ENCODE peak calls at places on chromosome 15, in four cellular contexts. One of them, this sample, is unnamed.

GRCh38 chr15:95444860-95445259 is 885.6 kb upstream of the NR2F2 start:
- DNase-seq in stimulated activated effector memory CD8-positive, alpha-beta T cell treated with anti-CD3 and anti-CD28 coated beads, Interleukin-12 subunit alpha, Interleukin-12 subunit beta, amount 100 ng/mL, for 72 hours: no peak
- DNase-seq in effector memory CD8-positive, alpha-beta T cell: no peak
- DNase-seq in amygdala: no peak
- DNase-seq in this sample: no peak

GRCh38 chr15:80906159-80906775 is 83.4 kb downstream of the MESD start:
- DNase-seq in amygdala: no peak
- DNase-seq in effector memory CD8-positive, alpha-beta T cell: no peak
- DNase-seq in stimulated activated effector memory CD8-positive, alpha-beta T cell treated with anti-CD3 and anti-CD28 coated beads, Interleukin-12 subunit alpha, Interleukin-12 subunit beta, amount 100 ng/mL, for 72 hours: no peak
- DNase-seq in this sample: no peak

GRCh38 chr15:39918688-39919385 is 1.2 kb downstream of the GPR176 start:
- DNase-seq in effector memory CD8-positive, alpha-beta T cell: no peak
- DNase-seq in amygdala: no peak
- DNase-seq in stimulated activated effector memory CD8-positive, alpha-beta T cell treated with anti-CD3 and anti-CD28 coated beads, Interleukin-12 subunit alpha, Interleukin-12 subunit beta, amount 100 ng/mL, for 72 hours: no peak
- DNase-seq in this sample: no peak

GRCh38 chr15:77901921-77902750 is 175.4 kb downstream of the TBC1D2B start:
- DNase-seq in stimulated activated effector memory CD8-positive, alpha-beta T cell treated with anti-CD3 and anti-CD28 coated beads, Interleukin-12 subunit alpha, Interleukin-12 subunit beta, amount 100 ng/mL, for 72 hours: no peak
- DNase-seq in amygdala: no peak
- DNase-seq in effector memory CD8-positive, alpha-beta T cell: no peak
- DNase-seq in this sample: no peak

GRCh38 chr15:36428102-36428845 is 151.2 kb upstream of the CDIN1 start:
- DNase-seq in amygdala: no peak
- DNase-seq in effector memory CD8-positive, alpha-beta T cell: no peak
- DNase-seq in stimulated activated effector memory CD8-positive, alpha-beta T cell treated with anti-CD3 and anti-CD28 coated beads, Interleukin-12 subunit alpha, Interleukin-12 subunit beta, amount 100 ng/mL, for 72 hours: no peak
- DNase-seq in this sample: no peak

GRCh38 chr15:78302579-78302978 is 3.2 kb upstream of the SKIC8 start:
- DNase-seq in stimulated activated effector memory CD8-positive, alpha-beta T cell treated with anti-CD3 and anti-CD28 coated beads, Interleukin-12 subunit alpha, Interleukin-12 subunit beta, amount 100 ng/mL, for 72 hours: no peak
- DNase-seq in effector memory CD8-positive, alpha-beta T cell: no peak
- DNase-seq in amygdala: no peak
- DNase-seq in this sample: no peak

GRCh38 chr15:41661529-41662225 is 1.5 kb downstream of the MGA start:
- DNase-seq in effector memory CD8-positive, alpha-beta T cell: peak
- DNase-seq in amygdala: peak
- DNase-seq in stimulated activated effector memory CD8-positive, alpha-beta T cell treated with anti-CD3 and anti-CD28 coated beads, Interleukin-12 subunit alpha, Interleukin-12 subunit beta, amount 100 ng/mL, for 72 hours: peak
- DNase-seq in this sample: peak

GRCh38 chr15:28912422-28912821 is 26.6 kb downstream of the APBA2 start:
- DNase-seq in effector memory CD8-positive, alpha-beta T cell: no peak
- DNase-seq in stimulated activated effector memory CD8-positive, alpha-beta T cell treated with anti-CD3 and anti-CD28 coated beads, Interleukin-12 subunit alpha, Interleukin-12 subunit beta, amount 100 ng/mL, for 72 hours: no peak
- DNase-seq in amygdala: no peak
- DNase-seq in this sample: no peak

GRCh38 chr15:43440721-43441281 is 52.2 kb downstream of the TP53BP1 start:
- DNase-seq in stimulated activated effector memory CD8-positive, alpha-beta T cell treated with anti-CD3 and anti-CD28 coated beads, Interleukin-12 subunit alpha, Interleukin-12 subunit beta, amount 100 ng/mL, for 72 hours: peak
- DNase-seq in amygdala: peak
- DNase-seq in effector memory CD8-positive, alpha-beta T cell: peak
- DNase-seq in this sample: peak

GRCh38 chr15:40454904-40455391 is 14.2 kb downstream of the BAHD1 start:
- DNase-seq in amygdala: no peak
- DNase-seq in effector memory CD8-positive, alpha-beta T cell: no peak
- DNase-seq in stimulated activated effector memory CD8-positive, alpha-beta T cell treated with anti-CD3 and anti-CD28 coated beads, Interleukin-12 subunit alpha, Interleukin-12 subunit beta, amount 100 ng/mL, for 72 hours: no peak
- DNase-seq in this sample: no peak

GRCh38 chr15:56390739-56391267 is 25.6 kb downstream of the TEX9 start:
- DNase-seq in amygdala: no peak
- DNase-seq in effector memory CD8-positive, alpha-beta T cell: no peak
- DNase-seq in stimulated activated effector memory CD8-positive, alpha-beta T cell treated with anti-CD3 and anti-CD28 coated beads, Interleukin-12 subunit alpha, Interleukin-12 subunit beta, amount 100 ng/mL, for 72 hours: no peak
- DNase-seq in this sample: no peak

GRCh38 chr15:101828774-101829173 is 16.8 kb downstream of the OR4F15 start:
- DNase-seq in effector memory CD8-positive, alpha-beta T cell: no peak
- DNase-seq in stimulated activated effector memory CD8-positive, alpha-beta T cell treated with anti-CD3 and anti-CD28 coated beads, Interleukin-12 subunit alpha, Interleukin-12 subunit beta, amount 100 ng/mL, for 72 hours: no peak
- DNase-seq in amygdala: no peak
- DNase-seq in this sample: no peak

GRCh38 chr15:77659350-77660321 is 26.9 kb upstream of the LINGO1 start:
- DNase-seq in effector memory CD8-positive, alpha-beta T cell: no peak
- DNase-seq in stimulated activated effector memory CD8-positive, alpha-beta T cell treated with anti-CD3 and anti-CD28 coated beads, Interleukin-12 subunit alpha, Interleukin-12 subunit beta, amount 100 ng/mL, for 72 hours: peak
- DNase-seq in amygdala: no peak
- DNase-seq in this sample: no peak

GRCh38 chr15:101264911-101265641 is 12.2 kb downstream of the SELENOS start:
- DNase-seq in effector memory CD8-positive, alpha-beta T cell: no peak
- DNase-seq in amygdala: no peak
- DNase-seq in stimulated activated effector memory CD8-positive, alpha-beta T cell treated with anti-CD3 and anti-CD28 coated beads, Interleukin-12 subunit alpha, Interleukin-12 subunit beta, amount 100 ng/mL, for 72 hours: no peak
- DNase-seq in this sample: no peak

GRCh38 chr15:75720787-75721461 is 8.3 kb upstream of the CSPG4 start:
- DNase-seq in stimulated activated effector memory CD8-positive, alpha-beta T cell treated with anti-CD3 and anti-CD28 coated beads, Interleukin-12 subunit alpha, Interleukin-12 subunit beta, amount 100 ng/mL, for 72 hours: no peak
- DNase-seq in amygdala: no peak
- DNase-seq in effector memory CD8-positive, alpha-beta T cell: no peak
- DNase-seq in this sample: no peak

GRCh38 chr15:82108489-82109078 is 62.8 kb upstream of the MEX3B start:
- DNase-seq in amygdala: no peak
- DNase-seq in stimulated activated effector memory CD8-positive, alpha-beta T cell treated with anti-CD3 and anti-CD28 coated beads, Interleukin-12 subunit alpha, Interleukin-12 subunit beta, amount 100 ng/mL, for 72 hours: peak
- DNase-seq in effector memory CD8-positive, alpha-beta T cell: peak
- DNase-seq in this sample: peak

GRCh38 chr15:69225355-69226027 is 65.1 kb downstream of the GLCE start:
- DNase-seq in stimulated activated effector memory CD8-positive, alpha-beta T cell treated with anti-CD3 and anti-CD28 coated beads, Interleukin-12 subunit alpha, Interleukin-12 subunit beta, amount 100 ng/mL, for 72 hours: no peak
- DNase-seq in effector memory CD8-positive, alpha-beta T cell: no peak
- DNase-seq in amygdala: no peak
- DNase-seq in this sample: no peak

GRCh38 chr15:41809121-41809520 is 18.8 kb upstream of the JMJD7 start:
- DNase-seq in amygdala: no peak
- DNase-seq in effector memory CD8-positive, alpha-beta T cell: no peak
- DNase-seq in stimulated activated effector memory CD8-positive, alpha-beta T cell treated with anti-CD3 and anti-CD28 coated beads, Interleukin-12 subunit alpha, Interleukin-12 subunit beta, amount 100 ng/mL, for 72 hours: no peak
- DNase-seq in this sample: no peak

GRCh38 chr15:43127752-43128151 is 5.6 kb upstream of the TMEM62 start:
- DNase-seq in amygdala: no peak
- DNase-seq in stimulated activated effector memory CD8-positive, alpha-beta T cell treated with anti-CD3 and anti-CD28 coated beads, Interleukin-12 subunit alpha, Interleukin-12 subunit beta, amount 100 ng/mL, for 72 hours: no peak
- DNase-seq in effector memory CD8-positive, alpha-beta T cell: no peak
- DNase-seq in this sample: no peak

GRCh38 chr15:78640840-78641733 is at the start of gene CHRNB4:
- DNase-seq in amygdala: no peak
- DNase-seq in effector memory CD8-positive, alpha-beta T cell: no peak
- DNase-seq in stimulated activated effector memory CD8-positive, alpha-beta T cell treated with anti-CD3 and anti-CD28 coated beads, Interleukin-12 subunit alpha, Interleukin-12 subunit beta, amount 100 ng/mL, for 72 hours: no peak
- DNase-seq in this sample: no peak

GRCh38 chr15:74867562-74868458 is 5.4 kb downstream of the SCAMP2 start:
- DNase-seq in stimulated activated effector memory CD8-positive, alpha-beta T cell treated with anti-CD3 and anti-CD28 coated beads, Interleukin-12 subunit alpha, Interleukin-12 subunit beta, amount 100 ng/mL, for 72 hours: no peak
- DNase-seq in amygdala: no peak
- DNase-seq in effector memory CD8-positive, alpha-beta T cell: no peak
- DNase-seq in this sample: no peak

GRCh38 chr15:60520041-60520824 is 41.3 kb upstream of the ICE2 start:
- DNase-seq in amygdala: no peak
- DNase-seq in effector memory CD8-positive, alpha-beta T cell: no peak
- DNase-seq in stimulated activated effector memory CD8-positive, alpha-beta T cell treated with anti-CD3 and anti-CD28 coated beads, Interleukin-12 subunit alpha, Interleukin-12 subunit beta, amount 100 ng/mL, for 72 hours: no peak
- DNase-seq in this sample: no peak

GRCh38 chr15:25059698-25060471 is 105.1 kb downstream of the SNRPN start:
- DNase-seq in amygdala: no peak
- DNase-seq in effector memory CD8-positive, alpha-beta T cell: no peak
- DNase-seq in stimulated activated effector memory CD8-positive, alpha-beta T cell treated with anti-CD3 and anti-CD28 coated beads, Interleukin-12 subunit alpha, Interleukin-12 subunit beta, amount 100 ng/mL, for 72 hours: no peak
- DNase-seq in this sample: no peak

This sample was measured in central memory CD4-positive, alpha-beta T cell.